ENCODE peak calls at places on chromosomes 3 and 15, in five cellular contexts. R, G, H, S and D are unnamed samples.

GRCh38 chr15:34324933-34325332 is 12.6 kb downstream of the SLC12A6 start:
- DNase-seq in H (no peak), G (no peak), R (no peak), S (no peak), D (no peak)

GRCh38 chr3:45026957-45027356 is 854 bp downstream of the CLEC3B start:
- DNase-seq in H (no peak), R (no peak), G (peak), S (peak), D (no peak)

GRCh38 chr3:128297401-128298138 is 144.3 kb downstream of the EEFSEC start:
- DNase-seq in G (peak), R (no peak), S (peak), H (no peak), D (peak)

GRCh38 chr3:187086831-187087230 is 52.5 kb downstream of the RPL39L start:
- DNase-seq in S (no peak), R (no peak), H (no peak), G (no peak), D (no peak)

GRCh38 chr15:40320931-40321371 is 2.5 kb upstream of the INAFM2 start:
- DNase-seq in R (no peak), G (peak), S (peak), H (no peak), D (no peak)

GRCh38 chr3:139509631-139510030 is 29.9 kb downstream of the RBP1 start:
- DNase-seq in G (no peak), R (no peak), S (no peak), H (no peak), D (no peak)

GRCh38 chr15:66237513-66238235 is 15.9 kb downstream of the MEGF11 start:
- DNase-seq in H (peak), S (no peak), G (no peak), R (no peak), D (no peak)

GRCh38 chr3:127630811-127631714 is 2.1 kb downstream of the PODXL2 start:
- DNase-seq in H (no peak), G (no peak), R (no peak), S (no peak), D (no peak)

GRCh38 chr15:39270976-39271375 is 309.9 kb upstream of the THBS1 start:
- DNase-seq in R (no peak), G (no peak), S (peak), H (no peak), D (no peak)

GRCh38 chr3:141998674-141999290 is 122.3 kb downstream of the ATP1B3 start:
- DNase-seq in S (peak), G (no peak), R (no peak), H (no peak), D (no peak)
- TF ChIP-seq CTCF in S (peak), G (no peak), R (no peak), H (peak), D (no peak)

DNA sequence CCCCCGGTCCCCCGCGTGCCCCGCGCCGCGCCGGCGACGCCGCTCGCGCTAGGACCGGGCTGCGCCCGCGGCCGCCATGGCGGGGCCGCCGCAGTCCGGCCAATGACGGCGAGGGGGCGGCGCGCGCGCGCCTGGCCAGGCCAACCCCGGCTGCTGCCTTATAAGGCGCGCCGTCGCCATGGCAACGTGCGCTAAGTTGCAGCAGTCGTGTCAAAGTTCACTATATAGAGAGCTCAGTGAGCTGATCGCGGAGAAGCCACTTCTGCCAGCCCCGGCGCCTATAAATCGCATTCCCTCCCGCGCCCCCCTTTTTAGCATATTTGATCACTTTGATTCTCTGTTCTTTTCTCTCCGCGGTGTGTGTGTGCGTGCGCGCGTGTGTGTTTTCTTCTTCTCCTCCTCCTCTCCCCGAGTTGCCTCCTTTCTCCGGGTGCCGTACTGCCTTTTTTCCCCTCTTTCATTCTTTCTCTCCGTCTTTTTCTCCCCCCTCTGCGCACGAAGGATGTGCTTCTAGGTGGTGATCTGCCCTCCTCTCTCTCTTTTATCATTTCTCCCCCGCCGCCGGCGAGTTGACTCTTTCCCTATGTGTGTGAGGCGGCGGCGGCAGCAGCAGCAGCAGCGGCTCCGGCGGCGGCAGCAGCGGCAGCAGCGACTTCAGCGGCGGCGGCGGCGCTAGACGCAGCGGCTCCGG is at the start of gene NR2F2:
- DNase-seq in H (peak), R (peak), S (peak), G (peak), D (peak)
- TF ChIP-seq CTCF in H (no peak), R (no peak), S (no peak), G (no peak), D (no peak)

GRCh38 chr3:111577798-111578685 is 17.1 kb downstream of the ZBED2 start:
- DNase-seq in R (no peak), S (peak), G (no peak), H (no peak), D (no peak)

GRCh38 chr3:111581403-111582113 is 13.6 kb downstream of the ZBED2 start:
- DNase-seq in R (no peak), S (no peak), G (no peak), H (no peak), D (no peak)

GRCh38 chr3:111578867-111579266 is 16.3 kb downstream of the ZBED2 start:
- DNase-seq in R (no peak), S (no peak), H (no peak), G (no peak), D (no peak)

GRCh38 chr3:111577113-111577512 is 18.0 kb downstream of the ZBED2 start:
- DNase-seq in S (no peak), H (no peak), R (no peak), G (no peak), D (no peak)

GRCh38 chr3:111579495-111579894 is 15.7 kb downstream of the ZBED2 start:
- DNase-seq in S (no peak), H (no peak), G (no peak), R (no peak), D (no peak)
- TF ChIP-seq CTCF in S (no peak), H (no peak), G (no peak), R (no peak), D (no peak)

GRCh38 chr3:95521396-95521795 is 1293.0 kb upstream of the EPHA6 start:
- DNase-seq in S (no peak), H (no peak), R (no peak), G (no peak), D (no peak)
- TF ChIP-seq CTCF in S (no peak), H (peak), R (no peak), G (no peak), D (no peak)

GRCh38 chr3:47250309-47251060 is 32.1 kb downstream of the KIF9 start:
- DNase-seq in R (no peak), S (peak), G (peak), H (peak), D (no peak)
- TF ChIP-seq CTCF in R (no peak), S (peak), G (peak), H (peak), D (no peak)

GRCh38 chr15:44710236-44711088 is 661 bp downstream of the PATL2 start:
- DNase-seq in S (peak), H (no peak), G (peak), R (no peak), D (no peak)

GRCh38 chr15:44713006-44713966 is 2.0 kb downstream of the B2M start:
- DNase-seq in G (no peak), S (peak), H (no peak), R (no peak), D (no peak)

GRCh38 chr15:44711356-44712107 is at the start of gene B2M:
- DNase-seq in H (peak), S (peak), G (peak), R (peak), D (peak)

GRCh38 chr15:44712108-44713005 is 1.0 kb downstream of the B2M start:
- DNase-seq in S (peak), G (peak), R (peak), H (no peak), D (no peak)

GRCh38 chr15:44711089-44711355 is at the start of gene PATL2:
- DNase-seq in G (no peak), S (no peak), H (no peak), R (no peak), D (no peak)
- TF ChIP-seq CTCF in G (no peak), S (no peak), H (peak), R (no peak), D (no peak)

GRCh38 chr3:14148041-14148985 is 23.5 kb downstream of the TMEM43 start:
- DNase-seq in R (no peak), S (no peak), H (no peak), G (no peak), D (no peak)
- TF ChIP-seq CTCF in R (no peak), S (no peak), H (peak), G (no peak), D (no peak)

DNA sequence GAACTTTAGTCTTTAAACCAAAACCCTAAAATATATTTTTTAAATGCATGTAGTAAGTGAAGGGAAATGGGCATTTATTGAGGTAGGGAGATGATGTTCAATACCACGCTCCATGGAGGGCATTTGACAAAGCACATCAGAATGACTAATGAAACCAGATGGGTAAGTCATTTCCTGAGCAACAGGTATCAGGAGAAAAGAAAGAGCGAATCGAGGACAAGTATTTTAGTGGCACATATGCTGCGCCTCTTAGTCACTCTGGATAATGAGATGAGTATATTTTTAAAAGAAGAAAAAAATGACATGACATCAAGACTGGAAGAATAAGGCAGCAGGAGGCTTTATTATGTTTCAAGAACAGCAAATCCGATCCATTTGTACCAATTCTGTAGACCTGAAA is 129.0 kb upstream of the ARHGEF3 start:
- DNase-seq in H (no peak), S (no peak), G (no peak), R (no peak), D (no peak)
- TF ChIP-seq CTCF in H (no peak), S (no peak), G (no peak), R (no peak), D (no peak)

DNA sequence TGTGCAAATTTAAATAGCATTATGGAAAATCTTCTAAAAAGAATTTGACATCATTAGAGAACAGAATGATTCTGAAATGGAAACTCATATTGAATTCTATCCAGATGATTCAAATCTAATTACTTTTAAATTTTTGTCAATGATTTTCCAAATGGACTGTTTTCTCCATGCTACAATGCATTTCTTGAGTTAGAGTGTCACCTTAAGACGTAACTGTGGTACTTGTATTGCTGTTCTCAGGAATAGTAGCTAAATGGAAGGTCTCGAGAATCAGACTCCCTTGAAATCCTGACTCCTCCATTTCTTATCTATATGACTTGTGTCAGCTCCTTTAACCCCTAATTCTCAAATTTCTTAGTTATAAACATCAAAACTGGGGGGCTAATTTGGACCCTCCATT is 102.3 kb downstream of the P2RY1 start:
- DNase-seq in G (no peak), S (peak), R (no peak), H (no peak), D (no peak)
- TF ChIP-seq CTCF in G (no peak), S (peak), R (no peak), H (peak), D (no peak)